ENCODE peak calls at places on chromosome 12, in ten cellular contexts. W, L, J, B, A, N, R, V, Y and P are unnamed samples.

GRCh38 chr12:6915023-6915788 is 826 bp downstream of the ENO2 start:
- DNase-seq in W (peak; percentile 47), L (peak; percentile 49), J (no peak), B (peak; percentile 37), A (no peak), N (no peak), R (no peak), V (peak; percentile 88), Y (no peak), P (no peak)

GRCh38 chr12:80745851-80746250 is 29.1 kb downstream of the MYF5 start:
- DNase-seq in W (no peak), L (no peak), J (no peak), B (no peak), A (no peak), N (no peak), R (peak; percentile 13), V (no peak), Y (no peak), P (no peak)

GRCh38 chr12:54035561-54036377 is 2.9 kb downstream of the HOXC5 start:
- DNase-seq in W (no peak), L (no peak), J (no peak), B (no peak), A (no peak), N (no peak), R (no peak), V (no peak), Y (no peak), P (no peak)

GRCh38 chr12:116135209-116135930 is 142.1 kb downstream of the MED13L start:
- DNase-seq in W (peak; percentile 89), L (no peak), J (peak; percentile 81), B (no peak), A (no peak), N (no peak), R (peak; percentile 58), V (peak; percentile 68), Y (no peak), P (peak; percentile 68)

GRCh38 chr12:107670999-107671643 is 14.5 kb upstream of the PWP1 start:
- DNase-seq in W (peak; percentile 36), L (no peak), J (peak; percentile 53), B (no peak), A (no peak), N (peak; percentile 15), R (no peak), V (peak; percentile 44), Y (no peak), P (no peak)

GRCh38 chr12:6090786-6091185 is 33.7 kb downstream of the VWF start:
- DNase-seq in W (no peak), L (peak; percentile 60), J (no peak), B (peak; percentile 51), A (no peak), N (no peak), R (peak; percentile 82), V (no peak), Y (no peak), P (no peak)

GRCh38 chr12:87728936-87729593 is 300.1 kb downstream of the C12orf50 start:
- DNase-seq in W (no peak), L (no peak), J (no peak), B (no peak), A (no peak), N (no peak), R (no peak), V (no peak), Y (no peak), P (no peak)

GRCh38 chr12:18141583-18141982 is 51.6 kb upstream of the RERGL start:
- DNase-seq in W (peak; percentile 77), L (no peak), J (no peak), B (no peak), A (no peak), N (no peak), R (peak; percentile 73), V (no peak), Y (no peak), P (peak; percentile 16)

GRCh38 chr12:68370667-68371066 is 38.5 kb upstream of the MDM1 start:
- DNase-seq in W (no peak), L (no peak), J (no peak), B (no peak), A (no peak), N (no peak), R (no peak), V (no peak), Y (no peak), P (no peak)

GRCh38 chr12:1937481-1938224 is 19.2 kb upstream of the CACNA2D4 start:
- DNase-seq in W (no peak), L (no peak), J (no peak), B (no peak), A (no peak), N (no peak), R (no peak), V (no peak), Y (no peak), P (no peak)

GRCh38 chr12:4809449-4810218 is 89.4 kb downstream of the GALNT8 start:
- DNase-seq in W (no peak), L (peak; percentile 24), J (no peak), B (no peak), A (no peak), N (peak; percentile 50), R (no peak), V (no peak), Y (no peak), P (no peak)

GRCh38 chr12:113854385-113855136 is 111.6 kb downstream of the RBM19 start:
- DNase-seq in W (no peak), L (peak; percentile 53), J (no peak), B (no peak), A (no peak), N (no peak), R (no peak), V (no peak), Y (no peak), P (no peak)

GRCh38 chr12:77337327-77337726 is 272.0 kb upstream of the E2F7 start:
- DNase-seq in W (no peak), L (no peak), J (no peak), B (no peak), A (no peak), N (no peak), R (no peak), V (no peak), Y (no peak), P (no peak)

GRCh38 chr12:122096591-122097149 is 18.1 kb downstream of the MLXIP start:
- DNase-seq in W (no peak), L (no peak), J (peak; percentile 78), B (no peak), A (no peak), N (no peak), R (peak; percentile 42), V (no peak), Y (no peak), P (peak; percentile 69)

GRCh38 chr12:65637774-65638173 is 186.5 kb upstream of the HMGA2 start:
- DNase-seq in W (peak; percentile 78), L (no peak), J (no peak), B (no peak), A (no peak), N (no peak), R (peak; percentile 55), V (peak; percentile 22), Y (no peak), P (no peak)

GRCh38 chr12:96901175-96901574 is 5.9 kb upstream of the NEDD1 start:
- DNase-seq in W (no peak), L (no peak), J (no peak), B (no peak), A (no peak), N (no peak), R (no peak), V (no peak), Y (no peak), P (no peak)

GRCh38 chr12:124632510-124632909 is 65.1 kb upstream of the NCOR2 start:
- DNase-seq in W (no peak), L (no peak), J (no peak), B (no peak), A (no peak), N (no peak), R (peak; percentile 62), V (no peak), Y (no peak), P (peak; percentile 45)

GRCh38 chr12:80165741-80166140 is 66.4 kb downstream of the OTOGL start:
- DNase-seq in W (no peak), L (no peak), J (no peak), B (no peak), A (no peak), N (no peak), R (no peak), V (no peak), Y (no peak), P (no peak)

GRCh38 chr12:115872919-115873357 is 404.6 kb downstream of the MED13L start:
- DNase-seq in W (no peak), L (no peak), J (no peak), B (no peak), A (no peak), N (peak; percentile 44), R (no peak), V (no peak), Y (no peak), P (no peak)

GRCh38 chr12:123506059-123506842 is 27.3 kb downstream of the RILPL1 start:
- DNase-seq in W (no peak), L (no peak), J (no peak), B (no peak), A (no peak), N (no peak), R (no peak), V (no peak), Y (no peak), P (no peak)

GRCh38 chr12:98418357-98419075 is 96.9 kb upstream of the TMPO start:
- DNase-seq in W (peak; percentile 78), L (peak; percentile 88), J (peak; percentile 89), B (peak; percentile 83), A (no peak), N (no peak), R (peak; percentile 99), V (peak; percentile 87), Y (no peak), P (peak; percentile 77)

GRCh38 chr12:64039285-64039871 is 182.7 kb downstream of the KICS2 start:
- DNase-seq in W (no peak), L (no peak), J (no peak), B (no peak), A (no peak), N (no peak), R (peak; percentile 71), V (peak; percentile 22), Y (no peak), P (no peak)

GRCh38 chr12:113472191-113473190 is 820 bp upstream of the LHX5 start:
- DNase-seq in W (no peak), L (no peak), J (no peak), B (no peak), A (no peak), N (no peak), R (no peak), V (no peak), Y (no peak), P (no peak)

GRCh38 chr12:122891661-122892525 is 4.0 kb downstream of the VPS37B start:
- DNase-seq in W (peak; percentile 89), L (no peak), J (peak; percentile 59), B (no peak), A (no peak), N (no peak), R (no peak), V (peak; percentile 35), Y (no peak), P (peak; percentile 39)

GRCh38 chr12:119804011-119804641 is 73.0 kb downstream of the CIT start:
- DNase-seq in W (peak; percentile 88), L (peak; percentile 69), J (peak; percentile 87), B (peak; percentile 11), A (no peak), N (peak; percentile 58), R (peak; percentile 52), V (peak; percentile 68), Y (peak; percentile 49), P (peak; percentile 68)

GRCh38 chr12:52333321-52333720 is 12.1 kb upstream of the KRT83 start:
- DNase-seq in W (no peak), L (no peak), J (no peak), B (no peak), A (no peak), N (no peak), R (no peak), V (no peak), Y (no peak), P (no peak)

GRCh38 chr12:132660047-132660446 is 27.1 kb downstream of the POLE start:
- DNase-seq in W (no peak), L (no peak), J (no peak), B (no peak), A (no peak), N (no peak), R (no peak), V (no peak), Y (no peak), P (no peak)

GRCh38 chr12:122946690-122947271 is 19.5 kb downstream of the ABCB9 start:
- DNase-seq in W (peak; percentile 100), L (peak; percentile 90), J (peak; percentile 96), B (peak; percentile 78), A (peak; percentile 79), N (no peak), R (peak; percentile 99), V (peak; percentile 53), Y (peak; percentile 22), P (peak; percentile 95)